ENCODE peak calls at places on chromosomes 6 and 20, in five cellular contexts. P, M, W, F and C are unnamed samples.

GRCh38 chr6:87494761-87495422 is 22.1 kb downstream of the SLC35A1 start:
- DNase-seq in P (no peak), M (no peak), W (no peak), F (no peak), C (no peak)

GRCh38 chr6:47655719-47656595 is 42.4 kb upstream of the ADGRF4 start:
- DNase-seq in P (peak), M (peak), W (peak), F (peak), C (peak)

GRCh38 chr6:3247255-3248146 is 11.2 kb upstream of the PSMG4 start:
- DNase-seq in P (peak), M (no peak), W (peak), F (no peak), C (peak)

GRCh38 chr20:25248501-25249172 is 752 bp downstream of the PYGB start:
- DNase-seq in P (peak), M (peak), W (peak), F (no peak), C (peak)

GRCh38 chr6:35468980-35469710 is 944 bp downstream of the RPL10A start:
- DNase-seq in P (no peak), M (no peak), W (no peak), F (no peak), C (no peak)

GRCh38 chr6:162344935-162345599 is 382.5 kb downstream of the PRKN start:
- DNase-seq in P (no peak), M (no peak), W (no peak), F (no peak), C (no peak)

GRCh38 chr6:149094156-149094555 is 223.4 kb upstream of the TAB2 start:
- DNase-seq in P (no peak), M (no peak), W (peak), F (peak), C (peak)

GRCh38 chr6:26358511-26358981 is 6.5 kb upstream of the BTN3A2 start:
- DNase-seq in P (no peak), M (no peak), W (no peak), F (no peak), C (no peak)

GRCh38 chr6:108102965-108103364 is 28.4 kb upstream of the OSTM1 start:
- DNase-seq in P (no peak), M (no peak), W (no peak), F (no peak), C (no peak)

GRCh38 chr6:146950351-146950835 is 253.8 kb upstream of the STXBP5 start:
- DNase-seq in P (no peak), M (no peak), W (no peak), F (no peak), C (peak)

GRCh38 chr6:43702522-43703440 is 15.2 kb upstream of the MRPS18A start:
- DNase-seq in P (peak), M (peak), W (peak), F (peak), C (peak)

GRCh38 chr20:25356294-25356933 is 34.2 kb downstream of the ABHD12 start:
- DNase-seq in P (peak), M (no peak), W (no peak), F (peak), C (no peak)

GRCh38 chr20:20528896-20529295 is 161.0 kb downstream of the INSM1 start:
- DNase-seq in P (no peak), M (no peak), W (peak), F (no peak), C (peak)

GRCh38 chr6:3882865-3883264 is 33.7 kb downstream of the FAM50B start:
- DNase-seq in P (no peak), M (no peak), W (no peak), F (no peak), C (peak)

GRCh38 chr6:170101281-170102035 is 189.4 kb downstream of the DLL1 start:
- DNase-seq in P (no peak), M (no peak), W (no peak), F (no peak), C (no peak)

GRCh38 chr6:152096863-152097496 is 289.5 kb downstream of the ESR1 start:
- DNase-seq in P (no peak), M (no peak), W (no peak), F (no peak), C (peak)

GRCh38 chr6:33419580-33420492 is at the start of gene SYNGAP1:
- DNase-seq in P (peak), M (no peak), W (peak), F (no peak), C (peak)
- H2AK5ac ChIP-seq in P (no peak), M (peak), W (no peak), F (peak), C (peak)

DNA sequence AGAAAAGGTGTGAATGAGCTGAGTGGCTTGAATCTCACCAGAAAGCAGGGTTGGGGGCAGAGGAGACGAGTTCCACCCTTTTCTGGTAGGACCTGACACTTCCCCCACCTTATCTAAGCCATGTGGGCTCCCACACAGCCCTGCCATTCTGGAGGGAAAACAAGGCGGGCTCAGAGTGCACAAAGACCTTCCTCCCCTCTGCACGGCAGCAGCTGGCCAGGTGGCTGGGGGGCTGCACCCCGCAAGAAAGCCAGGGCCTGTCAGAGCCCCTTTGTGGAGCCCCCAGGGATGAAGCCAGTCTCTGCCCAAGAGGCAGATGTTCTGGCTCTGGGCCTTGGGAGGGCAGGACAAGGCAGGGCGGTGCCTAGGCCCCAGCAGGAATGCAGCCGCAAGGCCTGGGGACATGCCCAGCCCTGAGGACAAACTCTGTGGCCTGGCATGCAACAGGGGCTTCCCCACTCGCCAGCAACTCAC is 48.4 kb upstream of the DSN1 start:
- DNase-seq in P (no peak), M (no peak), W (peak), F (no peak), C (no peak)
- H2BK15ac ChIP-seq in P (no peak), M (peak), W (no peak), F (no peak), C (no peak)

GRCh38 chr20:45867129-45867810 is 9.9 kb downstream of the ZSWIM3 start:
- DNase-seq in P (no peak), M (no peak), W (no peak), F (no peak), C (no peak)
- H3K18ac ChIP-seq in P (no peak), M (no peak), W (no peak), F (no peak), C (no peak)

GRCh38 chr20:4047614-4048013 is 32.3 kb upstream of the RNF24 start:
- DNase-seq in P (no peak), M (no peak), W (no peak), F (no peak), C (no peak)
- H2AK5ac ChIP-seq in P (no peak), M (no peak), W (no peak), F (no peak), C (no peak)

DNA sequence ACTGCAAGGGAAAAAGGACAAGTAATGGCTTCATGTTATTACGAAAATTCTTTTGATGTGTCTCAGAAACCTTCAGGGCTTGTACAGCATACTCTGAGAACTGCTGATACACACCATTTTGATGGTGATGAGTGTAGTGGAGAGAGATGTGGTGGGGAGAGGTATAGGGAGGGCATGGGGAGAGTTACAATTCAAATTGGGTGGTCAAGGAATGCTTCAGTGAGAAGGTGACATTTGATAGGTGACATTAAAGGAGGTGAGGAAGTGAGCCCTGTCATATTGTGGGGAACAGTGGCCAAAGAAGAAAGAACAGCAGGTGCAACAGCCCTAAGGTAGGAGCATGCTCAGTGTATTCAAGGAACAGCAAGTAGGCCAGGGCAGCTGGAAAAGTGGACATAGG is 318.9 kb downstream of the CLIC5 start:
- DNase-seq in P (no peak), M (no peak), W (no peak), F (no peak), C (no peak)
- H2BK15ac ChIP-seq in P (no peak), M (no peak), W (no peak), F (no peak), C (no peak)

DNA sequence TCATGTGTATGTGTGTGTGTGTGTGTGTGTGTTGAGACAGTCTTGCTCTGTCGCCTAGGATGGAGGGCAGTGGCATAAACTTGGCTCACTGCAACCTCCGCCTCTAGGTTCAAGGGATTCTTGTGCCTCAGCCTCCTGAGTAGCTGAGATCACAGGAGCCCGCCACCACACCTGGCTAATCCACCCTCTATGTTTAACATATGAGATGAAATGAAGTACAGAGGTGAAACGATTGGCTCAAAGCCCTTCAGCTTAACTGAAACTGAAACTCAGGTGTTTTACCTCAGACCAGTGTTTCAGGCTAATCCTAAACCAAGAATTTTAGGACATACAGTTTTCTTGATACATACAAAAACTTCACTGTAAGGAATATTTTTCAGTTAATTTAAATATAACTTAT is 167.3 kb downstream of the KCNQ5 start:
- DNase-seq in P (no peak), M (no peak), W (no peak), F (no peak), C (no peak)
- H3K18ac ChIP-seq in P (no peak), M (no peak), W (no peak), F (no peak), C (no peak)